ENCODE peak calls at places on chromosomes 11 and 22, in nine cellular contexts. One of them, this sample, is unnamed.
A peak's percentile ranks its signal among the peaks of the same experiment; 100 is the strongest.

GRCh38 chr11:4658629-4659453 is 15.1 kb downstream of the OR51E1 start:
- DNase-seq in skeletal muscle cell: no peak
- DNase-seq in neural progenitor cell: no peak
- DNase-seq in Daoy: no peak
- DNase-seq in sigmoid colon: no peak
- DNase-seq in CD8-positive, alpha-beta memory T cell: no peak
- DNase-seq in Peyer's patch: no peak
- DNase-seq in A172: no peak
- DNase-seq in anterior cingulate cortex: no peak
- DNase-seq in this sample: no peak

GRCh38 chr22:36873614-36874308 is 13.0 kb downstream of the NCF4 start:
- DNase-seq in CD8-positive, alpha-beta memory T cell: no peak
- DNase-seq in neural progenitor cell: peak; percentile 35
- DNase-seq in Peyer's patch: peak; percentile 59
- DNase-seq in sigmoid colon: no peak
- DNase-seq in A172: peak; percentile 27
- DNase-seq in skeletal muscle cell: peak; percentile 17
- DNase-seq in Daoy: peak; percentile 59
- DNase-seq in anterior cingulate cortex: no peak
- DNase-seq in this sample: no peak

GRCh38 chr11:15911377-15912044 is 444.8 kb downstream of the SOX6 start:
- DNase-seq in skeletal muscle cell: peak; percentile 39
- DNase-seq in A172: no peak
- DNase-seq in anterior cingulate cortex: no peak
- DNase-seq in Peyer's patch: no peak
- DNase-seq in CD8-positive, alpha-beta memory T cell: no peak
- DNase-seq in sigmoid colon: no peak
- DNase-seq in Daoy: peak; percentile 12
- DNase-seq in neural progenitor cell: no peak
- DNase-seq in this sample: no peak

GRCh38 chr11:116500002-116500832 is 272.6 kb downstream of the BUD13 start:
- DNase-seq in neural progenitor cell: no peak
- DNase-seq in CD8-positive, alpha-beta memory T cell: no peak
- DNase-seq in skeletal muscle cell: no peak
- DNase-seq in Daoy: no peak
- DNase-seq in sigmoid colon: no peak
- DNase-seq in A172: no peak
- DNase-seq in Peyer's patch: no peak
- DNase-seq in anterior cingulate cortex: no peak
- DNase-seq in this sample: no peak

GRCh38 chr11:102317099-102317767 is at the start of gene BIRC3:
- DNase-seq in Peyer's patch: peak; percentile 97
- DNase-seq in Daoy: peak; percentile 94
- DNase-seq in A172: peak; percentile 92
- DNase-seq in neural progenitor cell: peak; percentile 75
- DNase-seq in skeletal muscle cell: peak; percentile 63
- DNase-seq in sigmoid colon: peak; percentile 92
- DNase-seq in CD8-positive, alpha-beta memory T cell: peak; percentile 84
- DNase-seq in anterior cingulate cortex: peak; percentile 28
- DNase-seq in this sample: peak; percentile 84

GRCh38 chr22:40410272-40410671 is 39.9 kb downstream of the SGSM3 start:
- DNase-seq in neural progenitor cell: no peak
- DNase-seq in CD8-positive, alpha-beta memory T cell: no peak
- DNase-seq in A172: no peak
- DNase-seq in Daoy: no peak
- DNase-seq in sigmoid colon: no peak
- DNase-seq in anterior cingulate cortex: no peak
- DNase-seq in skeletal muscle cell: no peak
- DNase-seq in Peyer's patch: no peak
- DNase-seq in this sample: no peak

GRCh38 chr11:6353367-6353987 is 33.2 kb upstream of the CAVIN3 start:
- DNase-seq in A172: peak; percentile 62
- DNase-seq in Daoy: peak; percentile 68
- DNase-seq in anterior cingulate cortex: no peak
- DNase-seq in neural progenitor cell: peak; percentile 76
- DNase-seq in sigmoid colon: peak; percentile 76
- DNase-seq in skeletal muscle cell: no peak
- DNase-seq in CD8-positive, alpha-beta memory T cell: peak; percentile 23
- DNase-seq in Peyer's patch: peak; percentile 80
- DNase-seq in this sample: no peak

GRCh38 chr22:24414523-24414922 is 12.9 kb upstream of the ADORA2A start:
- DNase-seq in CD8-positive, alpha-beta memory T cell: no peak
- DNase-seq in Peyer's patch: peak; percentile 45
- DNase-seq in Daoy: no peak
- DNase-seq in skeletal muscle cell: no peak
- DNase-seq in sigmoid colon: peak; percentile 46
- DNase-seq in A172: no peak
- DNase-seq in neural progenitor cell: no peak
- DNase-seq in anterior cingulate cortex: no peak
- DNase-seq in this sample: no peak

GRCh38 chr11:47186937-47187681 is 875 bp upstream of the PACSIN3 start:
- DNase-seq in Daoy: peak; percentile 69
- DNase-seq in Peyer's patch: peak; percentile 68
- DNase-seq in CD8-positive, alpha-beta memory T cell: peak; percentile 13
- DNase-seq in neural progenitor cell: peak; percentile 76
- DNase-seq in A172: no peak
- DNase-seq in anterior cingulate cortex: no peak
- DNase-seq in skeletal muscle cell: no peak
- DNase-seq in sigmoid colon: peak; percentile 89
- DNase-seq in this sample: no peak

GRCh38 chr11:8259316-8259995 is 4.2 kb downstream of the LMO1 start:
- DNase-seq in anterior cingulate cortex: no peak
- DNase-seq in Daoy: no peak
- DNase-seq in CD8-positive, alpha-beta memory T cell: no peak
- DNase-seq in neural progenitor cell: no peak
- DNase-seq in Peyer's patch: peak; percentile 21
- DNase-seq in sigmoid colon: peak; percentile 61
- DNase-seq in skeletal muscle cell: no peak
- DNase-seq in A172: no peak
- DNase-seq in this sample: no peak

GRCh38 chr11:19444231-19444630 is 203.5 kb upstream of the E2F8 start:
- DNase-seq in neural progenitor cell: no peak
- DNase-seq in A172: no peak
- DNase-seq in skeletal muscle cell: no peak
- DNase-seq in Daoy: no peak
- DNase-seq in sigmoid colon: no peak
- DNase-seq in Peyer's patch: no peak
- DNase-seq in CD8-positive, alpha-beta memory T cell: no peak
- DNase-seq in anterior cingulate cortex: no peak
- DNase-seq in this sample: no peak

GRCh38 chr22:30459206-30460052 is 12.4 kb downstream of the SEC14L3 start:
- DNase-seq in CD8-positive, alpha-beta memory T cell: no peak
- DNase-seq in sigmoid colon: no peak
- DNase-seq in neural progenitor cell: peak; percentile 75
- DNase-seq in anterior cingulate cortex: no peak
- DNase-seq in skeletal muscle cell: no peak
- DNase-seq in Daoy: peak; percentile 58
- DNase-seq in A172: no peak
- DNase-seq in Peyer's patch: no peak
- DNase-seq in this sample: no peak

GRCh38 chr22:30647536-30647935 is 12.0 kb downstream of the SLC35E4 start:
- DNase-seq in neural progenitor cell: no peak
- DNase-seq in skeletal muscle cell: no peak
- DNase-seq in anterior cingulate cortex: no peak
- DNase-seq in Peyer's patch: no peak
- DNase-seq in CD8-positive, alpha-beta memory T cell: no peak
- DNase-seq in Daoy: no peak
- DNase-seq in sigmoid colon: no peak
- DNase-seq in A172: no peak
- DNase-seq in this sample: no peak

GRCh38 chr22:47460870-47461269 is 698.4 kb downstream of the TBC1D22A start:
- DNase-seq in CD8-positive, alpha-beta memory T cell: no peak
- DNase-seq in Peyer's patch: no peak
- DNase-seq in anterior cingulate cortex: no peak
- DNase-seq in neural progenitor cell: no peak
- DNase-seq in sigmoid colon: no peak
- DNase-seq in A172: no peak
- DNase-seq in Daoy: no peak
- DNase-seq in skeletal muscle cell: no peak
- DNase-seq in this sample: no peak

GRCh38 chr11:34433899-34434298 is 4.8 kb upstream of the CAT start:
- DNase-seq in Daoy: no peak
- DNase-seq in skeletal muscle cell: no peak
- DNase-seq in CD8-positive, alpha-beta memory T cell: no peak
- DNase-seq in neural progenitor cell: no peak
- DNase-seq in Peyer's patch: no peak
- DNase-seq in A172: no peak
- DNase-seq in anterior cingulate cortex: no peak
- DNase-seq in sigmoid colon: no peak
- DNase-seq in this sample: no peak

GRCh38 chr11:69287968-69288882 is 5.7 kb upstream of the MYEOV start:
- DNase-seq in skeletal muscle cell: no peak
- DNase-seq in A172: peak; percentile 77
- DNase-seq in anterior cingulate cortex: no peak
- DNase-seq in Daoy: no peak
- DNase-seq in sigmoid colon: no peak
- DNase-seq in Peyer's patch: peak; percentile 93
- DNase-seq in neural progenitor cell: no peak
- DNase-seq in CD8-positive, alpha-beta memory T cell: no peak
- DNase-seq in this sample: no peak

GRCh38 chr22:38176170-38176741 is 5.4 kb downstream of the PLA2G6 start:
- DNase-seq in CD8-positive, alpha-beta memory T cell: peak; percentile 56
- DNase-seq in sigmoid colon: peak; percentile 91
- DNase-seq in anterior cingulate cortex: no peak
- DNase-seq in skeletal muscle cell: peak; percentile 90
- DNase-seq in Peyer's patch: peak; percentile 70
- DNase-seq in A172: peak; percentile 10
- DNase-seq in neural progenitor cell: no peak
- DNase-seq in Daoy: peak; percentile 94
- DNase-seq in this sample: peak; percentile 41

GRCh38 chr11:124315052-124315451 is 1.3 kb upstream of the OR8D1 start:
- DNase-seq in A172: peak; percentile 16
- DNase-seq in neural progenitor cell: no peak
- DNase-seq in sigmoid colon: no peak
- DNase-seq in skeletal muscle cell: no peak
- DNase-seq in CD8-positive, alpha-beta memory T cell: no peak
- DNase-seq in Daoy: peak; percentile 13
- DNase-seq in Peyer's patch: no peak
- DNase-seq in anterior cingulate cortex: no peak
- DNase-seq in this sample: no peak

GRCh38 chr22:23533328-23533762 is 46.7 kb downstream of the IGLL1 start:
- DNase-seq in skeletal muscle cell: no peak
- DNase-seq in A172: no peak
- DNase-seq in sigmoid colon: peak; percentile 56
- DNase-seq in Daoy: peak; percentile 23
- DNase-seq in Peyer's patch: no peak
- DNase-seq in anterior cingulate cortex: no peak
- DNase-seq in neural progenitor cell: peak; percentile 91
- DNase-seq in CD8-positive, alpha-beta memory T cell: no peak
- DNase-seq in this sample: no peak

This sample was measured in AG04449.